ENCODE peak calls at places on chromosomes 6 and 20, in ten cellular contexts. X is T-helper 2 cell, O is amniotic stem cell, N is SK-MEL-5, K is cardiac muscle cell, V is HT1080, Q is GM23248, Y is activated gamma-delta T cell, A is posterior vena cava, S is SHP77. W is an unnamed sample.

GRCh38 chr6:90336591-90336990 is 39.9 kb upstream of the BACH2 start:
- DNase-seq in X (no peak), O (no peak), N (no peak), K (no peak), V (no peak), Q (no peak), Y (no peak), A (no peak), S (no peak), W (no peak)

GRCh38 chr6:107490568-107491058 is 696 bp downstream of the SOBP start:
- DNase-seq in X (no peak), O (no peak), N (no peak), K (no peak), V (no peak), Q (no peak), Y (no peak), A (no peak), S (no peak), W (no peak)

GRCh38 chr6:30075094-30075986 is at the start of gene RNF39:
- DNase-seq in X (peak), O (no peak), N (no peak), K (peak), V (no peak), Q (peak), Y (no peak), A (no peak), S (no peak), W (no peak)

GRCh38 chr20:50431066-50431450 is 79.1 kb upstream of the PTPN1 start:
- DNase-seq in X (no peak), O (no peak), N (no peak), K (no peak), V (no peak), Q (no peak), Y (no peak), A (no peak), S (no peak), W (no peak)

GRCh38 chr20:3134151-3134550 is 25.5 kb downstream of the FASTKD5 start:
- DNase-seq in X (no peak), O (no peak), N (no peak), K (no peak), V (no peak), Q (no peak), Y (no peak), A (no peak), S (no peak), W (no peak)

GRCh38 chr6:20850687-20851416 is 316.6 kb downstream of the CDKAL1 start:
- DNase-seq in X (no peak), O (no peak), N (no peak), K (no peak), V (no peak), Q (no peak), Y (no peak), A (no peak), S (no peak), W (no peak)

GRCh38 chr6:160139420-160139851 is 17.8 kb downstream of the SLC22A1 start:
- DNase-seq in X (no peak), O (peak), N (no peak), K (peak), V (peak), Q (peak), Y (no peak), A (no peak), S (no peak), W (no peak)

GRCh38 chr6:99253271-99253670 is 96.2 kb downstream of the FAXC start:
- DNase-seq in X (no peak), O (no peak), N (no peak), K (no peak), V (no peak), Q (no peak), Y (no peak), A (no peak), S (no peak), W (no peak)

GRCh38 chr6:129598244-129599187 is 111.5 kb downstream of the ARHGAP18 start:
- DNase-seq in X (peak), O (peak), N (peak), K (peak), V (peak), Q (peak), Y (no peak), A (no peak), S (peak), W (peak)

GRCh38 chr6:112480551-112480950 is 133.4 kb downstream of the RFPL4B start:
- DNase-seq in X (no peak), O (no peak), N (no peak), K (peak), V (peak), Q (peak), Y (no peak), A (no peak), S (no peak), W (no peak)

GRCh38 chr6:138188278-138188923 is 26.7 kb downstream of the ARFGEF3 start:
- DNase-seq in X (no peak), O (no peak), N (peak), K (no peak), V (no peak), Q (no peak), Y (no peak), A (no peak), S (peak), W (no peak)

GRCh38 chr6:155142163-155142901 is 121.5 kb upstream of the CLDN20 start:
- DNase-seq in X (no peak), O (no peak), N (no peak), K (peak), V (no peak), Q (peak), Y (no peak), A (no peak), S (no peak), W (no peak)

GRCh38 chr20:58824843-58825242 is 25.9 kb downstream of the GNAS-AS1 start:
- DNase-seq in X (no peak), O (no peak), N (no peak), K (no peak), V (no peak), Q (no peak), Y (no peak), A (peak), S (no peak), W (no peak)

GRCh38 chr20:8435251-8436035 is 303.4 kb downstream of the PLCB1 start:
- DNase-seq in X (no peak), O (no peak), N (no peak), K (peak), V (peak), Q (no peak), Y (no peak), A (no peak), S (no peak), W (no peak)

GRCh38 chr6:167774881-167775280 is 51.8 kb upstream of the AFDN start:
- DNase-seq in X (no peak), O (no peak), N (no peak), K (no peak), V (no peak), Q (no peak), Y (no peak), A (peak), S (no peak), W (no peak)

GRCh38 chr6:63526931-63527330 is 45.3 kb upstream of the LOC128125822 start:
- DNase-seq in X (no peak), O (no peak), N (no peak), K (no peak), V (no peak), Q (no peak), Y (no peak), A (no peak), S (no peak), W (no peak)

GRCh38 chr6:83199865-83200230 is 6.7 kb downstream of the RWDD2A start:
- DNase-seq in X (no peak), O (peak), N (no peak), K (peak), V (peak), Q (peak), Y (no peak), A (no peak), S (no peak), W (no peak)

GRCh38 chr6:150208606-150209352 is 65.9 kb downstream of the PPP1R14C start:
- DNase-seq in X (no peak), O (no peak), N (no peak), K (no peak), V (no peak), Q (peak), Y (no peak), A (no peak), S (peak), W (no peak)

GRCh38 chr6:125301435-125302391 is at the start of gene HDDC2:
- DNase-seq in X (peak), O (no peak), N (peak), K (peak), V (peak), Q (peak), Y (peak), A (peak), S (peak), W (peak)